ENCODE peak calls at places on chromosome 16, in eight cellular contexts. Z, N, J, R, I, M, G and F are unnamed samples.

GRCh38 chr16:87790278-87791023 is 24.7 kb upstream of the KLHDC4 start:
- DNase-seq in N (no peak), J (peak; percentile 94), I (no peak), G (no peak), M (no peak), R (no peak), Z (no peak), F (peak; percentile 62)

GRCh38 chr16:89256651-89257254 is 39.2 kb downstream of the ZNF778 start:
- DNase-seq in M (no peak), I (peak; percentile 66), G (no peak), R (peak; percentile 65), Z (no peak), N (no peak), J (peak; percentile 69), F (peak; percentile 26)

GRCh38 chr16:51392651-51393187 is 241.6 kb upstream of the SALL1 start:
- DNase-seq in G (peak; percentile 77), R (peak; percentile 98), M (peak; percentile 9), N (peak; percentile 80), J (no peak), I (no peak), Z (no peak), F (peak; percentile 84)

GRCh38 chr16:82638095-82638798 is 11.5 kb downstream of the CDH13 start:
- DNase-seq in G (peak; percentile 15), R (peak; percentile 92), N (no peak), I (no peak), Z (no peak), M (no peak), J (no peak), F (peak; percentile 95)

GRCh38 chr16:19607610-19608280 is 52.2 kb downstream of the VPS35L start:
- DNase-seq in I (no peak), M (no peak), R (peak; percentile 69), G (peak; percentile 62), Z (no peak), N (peak; percentile 72), J (no peak), F (peak; percentile 42)

GRCh38 chr16:84423416-84423837 is 55.1 kb downstream of the ATP2C2 start:
- DNase-seq in G (no peak), M (no peak), R (peak; percentile 66), I (no peak), Z (peak; percentile 65), J (no peak), N (no peak), F (peak; percentile 45)

GRCh38 chr16:68344252-68344651 is 33.4 kb downstream of the PRMT7 start:
- DNase-seq in R (no peak), M (no peak), I (no peak), N (no peak), J (no peak), G (no peak), Z (no peak), F (no peak)

GRCh38 chr16:83995756-83996155 is 27.7 kb downstream of the NECAB2 start:
- DNase-seq in G (no peak), J (peak; percentile 98), Z (peak; percentile 10), I (no peak), N (no peak), R (no peak), M (no peak), F (no peak)

GRCh38 chr16:27258241-27258734 is 10.3 kb downstream of the NSMCE1 start:
- DNase-seq in I (no peak), J (no peak), G (no peak), M (no peak), R (no peak), N (no peak), Z (no peak), F (no peak)

GRCh38 chr16:624522-625401 is 6.0 kb upstream of the WFIKKN1 start:
- DNase-seq in J (no peak), I (no peak), G (no peak), M (no peak), Z (no peak), R (no peak), N (no peak), F (no peak)

GRCh38 chr16:66924527-66925321 is 611 bp downstream of the RRAD start:
- DNase-seq in Z (peak; percentile 45), M (peak; percentile 43), R (no peak), I (peak; percentile 22), G (no peak), J (no peak), N (no peak), F (no peak)

GRCh38 chr16:57828272-57829161 is 26.2 kb upstream of the KIFC3 start:
- DNase-seq in I (no peak), R (no peak), J (no peak), N (no peak), Z (no peak), M (no peak), G (no peak), F (no peak)

GRCh38 chr16:17350212-17350611 is 120.5 kb downstream of the XYLT1 start:
- DNase-seq in M (no peak), N (no peak), J (no peak), Z (no peak), G (peak; percentile 43), R (peak; percentile 78), I (no peak), F (no peak)

GRCh38 chr16:85718682-85719081 is 29.9 kb upstream of the GINS2 start:
- DNase-seq in G (no peak), M (peak; percentile 23), J (peak; percentile 51), N (no peak), I (no peak), Z (peak; percentile 42), R (no peak), F (no peak)

GRCh38 chr16:1035066-1035415 is 37.5 kb upstream of the SSTR5 start:
- DNase-seq in N (no peak), Z (no peak), I (no peak), G (no peak), R (no peak), J (no peak), M (no peak), F (no peak)

GRCh38 chr16:87764600-87765472 is 950 bp downstream of the KLHDC4 start:
- DNase-seq in J (no peak), G (no peak), Z (no peak), M (no peak), R (no peak), N (no peak), I (peak; percentile 58), F (no peak)

GRCh38 chr16:4769306-4769638 is 2.3 kb upstream of the ZNF500 start:
- DNase-seq in J (no peak), G (no peak), Z (no peak), R (no peak), M (no peak), I (no peak), N (no peak), F (no peak)

GRCh38 chr16:578870-579405 is 9.2 kb downstream of the PIGQ start:
- DNase-seq in Z (peak; percentile 87), J (no peak), G (no peak), I (peak; percentile 30), M (peak; percentile 68), R (peak; percentile 76), N (no peak), F (peak; percentile 76)